ENCODE peak calls at places on chromosomes 7 and 10, in ten cellular contexts. R, E, K, A, J, U, Y, I, G and S are unnamed samples.

GRCh38 chr10:123574299-123574698 is 91.9 kb upstream of the GPR26 start:
- DNase-seq in R (no peak), I (no peak), G (no peak), U (no peak), A (no peak), E (no peak), Y (no peak), J (no peak), K (no peak), S (no peak)

GRCh38 chr7:130996841-130997231 is 262.8 kb upstream of the KLF14 start:
- DNase-seq in J (peak; percentile 98), Y (no peak), R (peak; percentile 58), A (no peak), I (peak; percentile 61), G (peak; percentile 78), K (peak; percentile 70), E (no peak), U (no peak), S (no peak)

GRCh38 chr7:124033093-124033806 is 383 bp upstream of the TMEM229A start:
- DNase-seq in K (no peak), R (peak; percentile 1), U (no peak), E (no peak), G (no peak), I (no peak), J (no peak), Y (no peak), A (no peak), S (peak; percentile 17)

GRCh38 chr7:129680400-129680799 is 68.9 kb downstream of the NRF1 start:
- DNase-seq in J (no peak), E (no peak), R (no peak), A (no peak), G (no peak), K (no peak), I (no peak), U (no peak), Y (no peak), S (no peak)

GRCh38 chr7:46071601-46072000 is 150.5 kb upstream of the IGFBP3 start:
- DNase-seq in J (peak; percentile 78), R (peak; percentile 43), I (peak; percentile 16), Y (peak; percentile 36), E (no peak), U (no peak), G (no peak), K (no peak), A (no peak), S (no peak)

GRCh38 chr7:29360633-29361625 is 166.4 kb downstream of the CHN2 start:
- DNase-seq in G (no peak), Y (no peak), A (no peak), R (peak; percentile 61), U (no peak), J (no peak), E (no peak), K (no peak), I (no peak), S (no peak)

GRCh38 chr10:36676321-36677169 is 448.9 kb upstream of the ANKRD30A start:
- DNase-seq in Y (peak; percentile 78), I (peak; percentile 73), K (no peak), A (no peak), R (peak; percentile 77), U (no peak), E (no peak), G (no peak), J (no peak), S (no peak)

GRCh38 chr7:111796671-111797070 is 234.4 kb upstream of the IMMP2L start:
- DNase-seq in K (no peak), R (peak; percentile 32), G (no peak), A (no peak), E (no peak), J (no peak), U (no peak), I (peak; percentile 4), Y (no peak), S (no peak)

GRCh38 chr7:32347244-32347828 is 142.8 kb downstream of the LSM5 start:
- DNase-seq in K (no peak), A (no peak), J (no peak), R (peak; percentile 14), I (no peak), E (no peak), G (peak; percentile 40), Y (peak; percentile 8), U (no peak), S (no peak)

GRCh38 chr10:31101123-31101522 is 69.5 kb upstream of the ZNF438 start:
- DNase-seq in K (no peak), G (peak; percentile 77), A (peak; percentile 96), U (no peak), E (no peak), Y (peak; percentile 72), J (peak; percentile 88), I (peak; percentile 93), R (peak; percentile 67), S (peak; percentile 32)

GRCh38 chr7:44408596-44408995 is 81.9 kb downstream of the NUDCD3 start:
- DNase-seq in R (no peak), J (peak; percentile 13), Y (no peak), K (no peak), E (no peak), U (no peak), G (no peak), I (no peak), A (no peak), S (no peak)

GRCh38 chr10:37754538-37755323 is 102.7 kb downstream of the ZNF248 start:
- DNase-seq in E (no peak), Y (peak; percentile 4), R (peak; percentile 20), K (peak; percentile 68), J (no peak), G (no peak), A (no peak), I (no peak), U (no peak), S (no peak)

GRCh38 chr7:149005427-149006344 is 22.6 kb downstream of the PDIA4 start:
- DNase-seq in A (no peak), I (peak; percentile 55), G (peak; percentile 65), U (peak; percentile 61), E (peak; percentile 81), R (peak; percentile 73), J (no peak), Y (peak; percentile 65), K (peak; percentile 94), S (peak; percentile 43)

GRCh38 chr10:11301571-11302111 is 284.0 kb downstream of the CELF2 start:
- DNase-seq in I (no peak), U (no peak), Y (no peak), A (no peak), G (no peak), K (no peak), J (no peak), E (no peak), R (no peak), S (no peak)

GRCh38 chr10:95359466-95359865 is 68.7 kb upstream of the PDLIM1 start:
- DNase-seq in R (no peak), J (no peak), A (no peak), U (no peak), E (no peak), I (no peak), G (no peak), K (no peak), Y (no peak), S (no peak)

GRCh38 chr7:21084286-21084685 is 297.6 kb upstream of the SP8 start:
- DNase-seq in J (no peak), I (no peak), Y (no peak), A (no peak), K (no peak), E (no peak), G (no peak), U (no peak), R (no peak), S (no peak)

GRCh38 chr7:142720981-142721380 is 28.3 kb upstream of the PRSS1 start:
- DNase-seq in U (no peak), Y (no peak), I (no peak), J (no peak), E (no peak), G (no peak), R (no peak), K (no peak), A (no peak), S (no peak)

GRCh38 chr7:119522698-119523097 is 750.3 kb upstream of the KCND2 start:
- DNase-seq in E (no peak), A (no peak), Y (no peak), G (no peak), U (no peak), J (no peak), K (no peak), R (no peak), I (no peak), S (no peak)

GRCh38 chr10:78295242-78295641 is 261.6 kb downstream of the RPS24 start:
- DNase-seq in K (no peak), E (no peak), G (no peak), A (no peak), J (no peak), U (no peak), Y (no peak), I (no peak), R (no peak), S (no peak)
- TF ChIP-seq CTCF in K (no peak), E (no peak), G (no peak), A (no peak), J (no peak), U (no peak), Y (no peak), I (no peak), R (no peak), S (no peak)

GRCh38 chr7:1535695-1536094 is 5.2 kb downstream of the MAFK start:
- DNase-seq in I (no peak), K (no peak), G (peak; percentile 56), A (no peak), J (no peak), U (no peak), E (no peak), R (no peak), Y (no peak), S (no peak)
- H3K4me3 ChIP-seq in I (no peak overlapping the region), K (no peak overlapping the region), G (no peak overlapping the region), A (no peak overlapping the region), J (no peak overlapping the region), U (no peak overlapping the region), E (no peak overlapping the region), R (no peak overlapping the region), Y (no peak overlapping the region), S (no peak overlapping the region)

DNA sequence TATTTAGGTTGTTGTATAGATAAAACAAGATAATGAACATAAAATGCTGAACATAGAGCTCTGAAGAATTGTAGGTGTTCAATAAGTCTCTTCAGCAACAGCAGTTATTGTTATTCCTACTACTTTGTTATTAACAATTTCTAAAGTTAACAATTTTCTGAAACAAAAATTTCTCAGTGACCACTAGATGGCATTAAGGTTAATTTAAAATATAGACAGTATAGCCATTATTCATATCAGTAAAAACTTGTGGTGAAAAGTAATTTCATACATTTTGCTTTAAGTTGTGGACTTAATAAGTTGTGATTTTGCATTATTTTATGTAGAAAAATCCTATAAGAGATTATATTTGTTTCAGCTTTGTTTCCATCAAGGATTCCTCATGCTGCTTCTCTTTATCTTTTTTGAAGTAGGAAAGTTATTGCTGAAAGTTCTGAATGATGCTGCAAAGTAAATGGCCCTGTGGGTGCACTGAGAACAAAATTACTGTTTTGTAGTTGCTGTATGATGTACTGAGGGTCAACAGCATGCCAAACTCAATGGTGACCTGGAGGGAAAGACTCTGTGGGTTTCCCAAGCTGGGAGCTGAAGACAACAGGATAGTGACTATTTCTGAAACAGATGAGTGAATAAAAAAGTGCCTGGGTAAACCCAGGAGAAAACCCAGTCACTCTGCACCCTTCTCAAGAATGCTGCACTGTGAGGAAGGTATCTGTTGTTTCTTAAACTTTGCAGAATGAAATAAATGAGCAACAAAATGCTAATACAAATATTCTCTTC is 253.6 kb downstream of the KIF20B start:
- DNase-seq in G (peak; percentile 4), K (no peak), R (peak; percentile 29), I (no peak), J (no peak), U (no peak), A (no peak), Y (no peak), E (no peak), S (no peak)
- TF ChIP-seq CTCF in G (no peak), K (no peak), R (peak; percentile 31), I (peak; percentile 38), J (peak; percentile 61), U (no peak), A (peak; percentile 0), Y (no peak), E (no peak), S (peak; percentile 26)

GRCh38 chr7:37342665-37343471 is 105.8 kb downstream of the ELMO1 start:
- DNase-seq in R (no peak), K (no peak), I (no peak), E (peak; percentile 83), G (peak; percentile 37), J (no peak), Y (no peak), A (no peak), U (peak; percentile 48), S (peak; percentile 83)
- H3K4me3 ChIP-seq in R (no peak overlapping the region), K (peak overlapping the region; percentile 39), I (no peak overlapping the region), E (peak overlapping the region; percentile 32), G (no peak overlapping the region), J (peak overlapping the region; percentile 22), Y (no peak overlapping the region), A (no peak overlapping the region), U (peak overlapping the region; percentile 64), S (peak overlapping the region; percentile 82)